ENCODE peak calls at places on chromosomes 5 and 9, in ten cellular contexts. M is nephron progenitor cell; A is endothelial cell; N is AG04449; E is HepG2; J is CD8-positive, alpha-beta T cell; R is GM13976; H is RWPE1; P is neural crest cell; Z is ovary. V is an unnamed sample.

GRCh38 chr9:77856615-77857014 is 175.0 kb downstream of the GNAQ start:
- DNase-seq in M (no peak), A (no peak), N (no peak), E (no peak), J (no peak), R (no peak), H (no peak), P (no peak), Z (no peak), V (no peak)

GRCh38 chr9:93033541-93033940 is 25.0 kb upstream of the SUSD3 start:
- DNase-seq in M (no peak), A (no peak), N (no peak), E (no peak), J (no peak), R (no peak), H (no peak), P (no peak), Z (no peak), V (no peak)

GRCh38 chr5:173753307-173754168 is 134.6 kb upstream of the CPEB4 start:
- DNase-seq in M (peak), A (peak), N (peak), E (peak), J (no peak), R (no peak), H (no peak), P (no peak), Z (no peak), V (peak)

GRCh38 chr5:176738851-176739250 is 71.5 kb upstream of the UNC5A start:
- DNase-seq in M (no peak), A (no peak), N (no peak), E (no peak), J (peak), R (no peak), H (no peak), P (no peak), Z (no peak), V (no peak)

GRCh38 chr9:27791311-27791710 is 218.0 kb upstream of the C9orf72 start:
- DNase-seq in M (no peak), A (no peak), N (no peak), E (no peak), J (no peak), R (no peak), H (peak), P (no peak), Z (no peak), V (no peak)

GRCh38 chr5:139243425-139243965 is 45.3 kb upstream of the SIL1 start:
- DNase-seq in M (no peak), A (no peak), N (no peak), E (no peak), J (no peak), R (no peak), H (no peak), P (no peak), Z (no peak), V (no peak)

GRCh38 chr9:77808750-77809079 is 160.6 kb upstream of the GNA14 start:
- DNase-seq in M (no peak), A (no peak), N (no peak), E (peak), J (no peak), R (no peak), H (no peak), P (no peak), Z (no peak), V (no peak)

GRCh38 chr9:68619636-68620035 is 79.0 kb upstream of the TMEM252 start:
- DNase-seq in M (no peak), A (no peak), N (no peak), E (no peak), J (no peak), R (no peak), H (peak), P (no peak), Z (no peak), V (no peak)

GRCh38 chr9:135221951-135222631 is 134.6 kb downstream of the OLFM1 start:
- DNase-seq in M (no peak), A (no peak), N (no peak), E (no peak), J (no peak), R (no peak), H (no peak), P (no peak), Z (no peak), V (no peak)

GRCh38 chr9:16830806-16831205 is 39.7 kb downstream of the BNC2 start:
- DNase-seq in M (no peak), A (no peak), N (no peak), E (no peak), J (no peak), R (no peak), H (no peak), P (no peak), Z (no peak), V (no peak)

GRCh38 chr5:122120957-122121356 is 8.4 kb upstream of the ZNF474 start:
- DNase-seq in M (no peak), A (no peak), N (no peak), E (no peak), J (no peak), R (no peak), H (peak), P (no peak), Z (no peak), V (no peak)

GRCh38 chr5:132268698-132269551 is 11.4 kb downstream of the PDLIM4 start:
- DNase-seq in M (peak), A (no peak), N (peak), E (no peak), J (peak), R (peak), H (no peak), P (no peak), Z (no peak), V (no peak)

GRCh38 chr9:105994970-105995369 is 300.6 kb downstream of the TMEM38B start:
- DNase-seq in M (no peak), A (no peak), N (no peak), E (no peak), J (no peak), R (no peak), H (peak), P (no peak), Z (no peak), V (no peak)

GRCh38 chr9:98801969-98802371 is 5.5 kb upstream of the GALNT12 start:
- DNase-seq in M (no peak), A (no peak), N (no peak), E (no peak), J (no peak), R (no peak), H (peak), P (no peak), Z (no peak), V (no peak)

GRCh38 chr5:135890867-135891266 is 4.8 kb downstream of the IL9 start:
- DNase-seq in M (no peak), A (no peak), N (no peak), E (no peak), J (no peak), R (no peak), H (no peak), P (no peak), Z (no peak), V (no peak)

GRCh38 chr9:106587021-106587420 is 275.9 kb upstream of the ZNF462 start:
- DNase-seq in M (no peak), A (no peak), N (peak), E (no peak), J (no peak), R (no peak), H (peak), P (no peak), Z (no peak), V (no peak)

GRCh38 chr9:122370869-122371467 is at the start of gene PTGS1:
- DNase-seq in M (peak), A (peak), N (no peak), E (no peak), J (no peak), R (peak), H (peak), P (peak), Z (no peak), V (no peak)

GRCh38 chr5:83294246-83294645 is 177.3 kb upstream of the VCAN start:
- DNase-seq in M (no peak), A (no peak), N (no peak), E (no peak), J (no peak), R (no peak), H (no peak), P (no peak), Z (no peak), V (no peak)

GRCh38 chr9:20236676-20237075 is 385.6 kb downstream of the MLLT3 start:
- DNase-seq in M (no peak), A (no peak), N (no peak), E (peak), J (no peak), R (no peak), H (peak), P (no peak), Z (no peak), V (no peak)
- TF ChIP-seq CTCF in M (no peak), A (no peak), N (no peak), E (no peak), J (no peak), R (no peak), H (no peak), P (no peak), Z (no peak), V (no peak)

GRCh38 chr5:120813551-120813950 is 349.5 kb downstream of the PRR16 start:
- DNase-seq in M (no peak), A (no peak), N (no peak), E (no peak), J (no peak), R (no peak), H (no peak), P (no peak), Z (no peak), V (no peak)

GRCh38 chr5:120818128-120818527 is 354.0 kb downstream of the PRR16 start:
- DNase-seq in M (no peak), A (no peak), N (no peak), E (no peak), J (no peak), R (no peak), H (no peak), P (no peak), Z (no peak), V (no peak)

GRCh38 chr5:120817044-120817985 is 353.2 kb downstream of the PRR16 start:
- DNase-seq in M (no peak), A (peak), N (no peak), E (no peak), J (no peak), R (no peak), H (no peak), P (no peak), Z (no peak), V (no peak)
- TF ChIP-seq CTCF in M (peak), A (peak), N (peak), E (peak), J (no peak), R (no peak), H (peak), P (peak), Z (no peak), V (peak)

GRCh38 chr9:6128030-6128429 is 87.6 kb upstream of the IL33 start:
- DNase-seq in M (no peak), A (no peak), N (no peak), E (no peak), J (no peak), R (no peak), H (no peak), P (no peak), Z (no peak), V (no peak)

GRCh38 chr9:6121707-6122106 is 93.9 kb upstream of the IL33 start:
- DNase-seq in M (no peak), A (no peak), N (no peak), E (no peak), J (no peak), R (no peak), H (no peak), P (no peak), Z (no peak), V (no peak)

GRCh38 chr9:6123402-6123801 is 92.2 kb upstream of the IL33 start:
- DNase-seq in M (no peak), A (no peak), N (no peak), E (no peak), J (no peak), R (no peak), H (no peak), P (no peak), Z (no peak), V (no peak)

DNA sequence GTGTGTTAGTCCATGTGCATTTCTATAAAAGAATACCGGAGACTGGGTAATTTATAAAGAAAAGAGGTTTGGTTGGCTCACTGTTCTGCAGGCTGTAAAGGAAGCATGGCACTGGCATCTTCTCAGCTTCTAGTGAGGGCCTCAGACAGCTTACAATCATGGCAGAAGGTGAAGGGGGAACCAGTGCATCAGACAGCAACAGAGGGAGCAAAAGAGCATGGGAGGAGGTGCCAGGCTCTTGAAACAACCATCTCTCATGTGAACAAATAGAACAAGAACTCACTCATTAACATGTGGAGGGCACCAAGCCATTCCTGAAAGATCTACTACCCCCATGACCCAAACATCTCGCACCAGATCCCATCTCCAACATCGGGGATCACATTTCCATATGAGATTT is 89.2 kb upstream of the IL33 start:
- DNase-seq in M (no peak), A (no peak), N (no peak), E (no peak), J (no peak), R (no peak), H (no peak), P (no peak), Z (no peak), V (no peak)
- TF ChIP-seq CTCF in M (no peak), A (no peak), N (no peak), E (no peak), J (no peak), R (no peak), H (no peak), P (no peak), Z (no peak), V (no peak)

GRCh38 chr5:98770911-98771322 is 2.5 kb upstream of the RGMB start:
- DNase-seq in M (no peak), A (no peak), N (no peak), E (no peak), J (no peak), R (peak), H (no peak), P (no peak), Z (no peak), V (no peak)

GRCh38 chr5:98768160-98769005 is 5.1 kb upstream of the RGMB start:
- DNase-seq in M (peak), A (peak), N (no peak), E (peak), J (no peak), R (peak), H (peak), P (peak), Z (peak), V (no peak)

GRCh38 chr5:98769006-98769255 is 4.5 kb upstream of the RGMB start:
- DNase-seq in M (peak), A (peak), N (no peak), E (no peak), J (peak), R (peak), H (no peak), P (peak), Z (peak), V (no peak)

GRCh38 chr5:98770158-98770910 is 3.1 kb upstream of the RGMB start:
- DNase-seq in M (peak), A (peak), N (no peak), E (peak), J (no peak), R (peak), H (no peak), P (no peak), Z (peak), V (peak)

DNA sequence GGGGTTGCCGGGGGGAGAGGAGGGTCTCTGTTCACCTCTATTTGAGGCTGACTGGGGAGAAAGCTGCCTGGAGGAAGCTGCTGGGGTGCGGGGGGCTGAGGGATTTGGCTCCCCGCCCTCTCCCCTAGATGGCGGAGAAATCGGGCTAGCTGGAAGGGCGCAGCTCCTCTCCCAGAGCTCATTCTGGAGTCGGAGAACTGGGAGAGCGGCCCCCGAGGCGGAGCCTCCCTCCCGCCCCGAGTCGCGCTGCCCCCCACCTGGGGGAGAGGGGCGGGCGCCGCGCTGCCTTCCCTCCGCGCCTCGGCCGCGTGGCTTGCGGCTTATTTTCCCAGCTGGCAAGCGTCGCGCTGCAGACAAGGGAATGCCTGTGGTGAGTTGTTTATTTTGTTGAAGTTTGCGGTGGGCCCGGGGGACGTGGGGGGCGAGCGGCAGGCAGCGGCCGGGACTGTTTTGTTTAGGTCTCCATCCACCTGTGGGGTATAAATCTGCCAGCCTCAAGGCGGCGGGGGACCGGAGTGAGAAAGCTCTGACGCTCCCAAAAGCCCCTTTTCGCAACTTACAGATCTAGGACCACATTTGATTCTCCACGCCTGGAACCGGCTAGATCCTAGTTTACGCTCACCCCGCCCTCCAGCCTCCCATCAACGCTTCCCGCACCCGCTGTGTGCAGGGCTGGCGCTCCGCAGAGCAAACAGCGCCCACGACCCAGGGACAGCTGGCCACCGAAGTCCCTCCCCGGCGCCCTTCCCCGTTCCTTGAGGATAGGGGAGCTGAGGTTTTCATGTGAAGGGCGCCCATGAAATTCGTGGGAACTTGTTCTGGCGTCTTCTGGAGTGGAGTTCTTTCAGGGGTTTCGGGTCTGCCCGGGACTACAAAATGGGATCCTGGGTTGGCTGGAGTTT is 4.0 kb upstream of the RGMB start:
- DNase-seq in M (peak), A (peak), N (peak), E (no peak), J (no peak), R (peak), H (peak), P (peak), Z (peak), V (no peak)
- TF ChIP-seq CTCF in M (peak), A (peak), N (peak), E (peak), J (peak), R (peak), H (peak), P (peak), Z (peak), V (peak)

GRCh38 chr9:137960496-137960895 is 82.9 kb downstream of the CACNA1B start:
- DNase-seq in M (no peak), A (peak), N (no peak), E (no peak), J (no peak), R (peak), H (no peak), P (no peak), Z (no peak), V (no peak)
- TF ChIP-seq CTCF in M (peak), A (peak), N (no peak), E (no peak), J (peak), R (no peak), H (no peak), P (no peak), Z (no peak), V (peak)

GRCh38 chr5:151741678-151742423 is 16.6 kb downstream of the ATOX1 start:
- DNase-seq in M (no peak), A (no peak), N (no peak), E (no peak), J (no peak), R (no peak), H (peak), P (no peak), Z (no peak), V (no peak)

GRCh38 chr5:151740958-151741373 is 17.5 kb downstream of the ATOX1 start:
- DNase-seq in M (no peak), A (no peak), N (no peak), E (no peak), J (no peak), R (no peak), H (peak), P (no peak), Z (no peak), V (no peak)

GRCh38 chr5:151745071-151745705 is 13.2 kb downstream of the ATOX1 start:
- DNase-seq in M (no peak), A (no peak), N (no peak), E (no peak), J (no peak), R (no peak), H (peak), P (no peak), Z (no peak), V (no peak)

GRCh38 chr5:151743535-151743934 is 14.9 kb downstream of the ATOX1 start:
- DNase-seq in M (no peak), A (no peak), N (no peak), E (no peak), J (no peak), R (no peak), H (no peak), P (no peak), Z (no peak), V (no peak)

DNA sequence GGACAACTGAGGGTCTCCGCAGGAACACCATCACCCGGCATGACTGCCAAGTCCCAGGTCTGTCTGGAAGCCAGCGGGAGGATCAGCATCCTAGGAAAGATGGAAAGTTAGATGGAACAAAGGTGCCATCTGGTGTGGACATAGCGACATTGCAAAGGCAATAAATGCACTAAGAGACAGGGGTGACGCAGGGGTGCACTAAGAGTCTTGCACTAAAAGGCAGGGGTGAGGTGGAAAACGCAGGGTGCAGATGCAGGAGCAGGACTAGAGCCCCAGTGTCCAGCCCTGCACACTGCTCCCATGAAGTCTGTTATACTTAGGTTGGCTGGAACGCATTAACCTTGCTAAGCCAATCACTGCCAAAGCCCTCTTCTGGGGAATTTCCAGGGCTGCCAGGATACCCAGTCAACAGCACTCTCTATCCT is 15.5 kb downstream of the ATOX1 start:
- DNase-seq in M (peak), A (peak), N (no peak), E (peak), J (no peak), R (no peak), H (peak), P (peak), Z (peak), V (no peak)
- TF ChIP-seq CTCF in M (peak), A (peak), N (peak), E (peak), J (no peak), R (peak), H (peak), P (peak), Z (peak), V (peak)

DNA sequence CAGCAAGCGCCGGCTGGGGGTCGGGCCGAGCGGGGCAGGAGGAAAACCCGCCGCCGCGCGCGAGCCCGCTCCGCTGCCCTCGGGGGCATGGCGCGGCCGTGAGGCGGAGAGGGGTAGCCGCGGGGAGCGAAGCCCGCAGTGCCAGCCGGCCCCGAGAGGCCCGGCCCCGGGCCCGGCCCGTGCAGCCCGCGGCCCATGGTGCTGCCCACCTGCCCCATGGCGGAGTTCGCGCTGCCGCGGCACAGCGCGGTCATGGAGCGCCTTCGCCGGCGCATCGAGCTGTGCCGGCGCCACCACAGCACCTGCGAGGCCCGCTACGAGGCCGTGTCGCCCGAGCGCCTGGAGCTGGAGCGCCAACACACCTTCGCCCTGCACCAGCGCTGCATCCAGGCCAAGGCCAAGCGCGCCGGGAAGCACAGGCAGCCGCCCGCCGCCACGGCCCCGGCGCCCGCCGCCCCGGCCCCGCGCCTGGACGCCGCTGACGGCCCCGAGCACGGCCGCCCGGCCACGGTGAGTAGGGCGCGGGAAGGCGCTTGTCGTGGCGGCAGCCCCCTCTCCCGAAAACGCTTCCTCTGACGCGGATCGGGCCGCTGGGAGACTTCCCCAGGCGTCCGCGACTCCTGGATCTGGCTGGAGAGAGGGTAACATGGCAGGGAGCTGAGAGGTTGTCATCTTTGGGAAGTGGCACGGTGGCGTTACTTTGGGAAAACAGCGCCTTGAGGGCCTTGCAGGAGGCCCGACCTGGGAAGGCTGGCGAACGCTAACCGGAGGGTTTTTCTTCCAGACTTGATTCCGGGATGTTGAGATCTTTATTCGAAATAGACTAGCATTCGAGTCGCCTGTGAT is 519 bp downstream of the MAML1 start:
- DNase-seq in M (peak), A (peak), N (no peak), E (no peak), J (no peak), R (peak), H (peak), P (peak), Z (no peak), V (peak)
- TF ChIP-seq CTCF in M (no peak), A (no peak), N (no peak), E (no peak), J (no peak), R (no peak), H (no peak), P (no peak), Z (no peak), V (no peak)